ENCODE peak calls at places on chromosomes 4 and X, in seven cellular contexts. One of them, this sample, is unnamed.

GRCh38 chr4:54017308-54017707 is 47.1 kb downstream of the CHIC2 start:
- DNase-seq in K562: no peak
- DNase-seq in Peyer's patch: no peak
- DNase-seq in A549: no peak
- DNase-seq in heart left ventricle: no peak
- DNase-seq in uterus: no peak
- DNase-seq in IMR-90: no peak
- DNase-seq in this sample: no peak

GRCh38 chr4:139849219-139849618 is 183.6 kb downstream of the MGST2 start:
- DNase-seq in Peyer's patch: no peak
- DNase-seq in uterus: no peak
- DNase-seq in heart left ventricle: no peak
- DNase-seq in IMR-90: no peak
- DNase-seq in A549: no peak
- DNase-seq in K562: no peak
- DNase-seq in this sample: no peak

GRCh38 chr4:54118850-54119589 is 19.1 kb downstream of the GSX2 start:
- DNase-seq in Peyer's patch: no peak
- DNase-seq in IMR-90: peak; percentile 32
- DNase-seq in uterus: no peak
- DNase-seq in K562: no peak
- DNase-seq in heart left ventricle: no peak
- DNase-seq in A549: no peak
- DNase-seq in this sample: no peak

GRCh38 chrX:14616876-14617275 is 87.5 kb downstream of the GLRA2 start:
- DNase-seq in IMR-90: peak; percentile 38
- DNase-seq in uterus: no peak
- DNase-seq in Peyer's patch: no peak
- DNase-seq in heart left ventricle: no peak
- DNase-seq in A549: no peak
- DNase-seq in K562: no peak
- DNase-seq in this sample: no peak

GRCh38 chr4:15434086-15434485 is 6.3 kb downstream of the C1QTNF7 start:
- DNase-seq in IMR-90: no peak
- DNase-seq in heart left ventricle: no peak
- DNase-seq in Peyer's patch: no peak
- DNase-seq in K562: no peak
- DNase-seq in A549: no peak
- DNase-seq in uterus: no peak
- DNase-seq in this sample: no peak

GRCh38 chr4:75892508-75892907 is 9.7 kb downstream of the PPEF2 start:
- DNase-seq in uterus: no peak
- DNase-seq in K562: peak; percentile 21
- DNase-seq in A549: peak; percentile 5
- DNase-seq in Peyer's patch: no peak
- DNase-seq in IMR-90: no peak
- DNase-seq in heart left ventricle: no peak
- DNase-seq in this sample: no peak

GRCh38 chrX:44918722-44919121 is 45.7 kb downstream of the KDM6A start:
- DNase-seq in A549: no peak
- DNase-seq in heart left ventricle: no peak
- DNase-seq in K562: no peak
- DNase-seq in IMR-90: no peak
- DNase-seq in uterus: no peak
- DNase-seq in Peyer's patch: no peak
- DNase-seq in this sample: no peak

GRCh38 chr4:16055937-16056336 is 27.9 kb downstream of the PROM1 start:
- DNase-seq in K562: no peak
- DNase-seq in Peyer's patch: no peak
- DNase-seq in IMR-90: no peak
- DNase-seq in uterus: no peak
- DNase-seq in A549: no peak
- DNase-seq in heart left ventricle: no peak
- DNase-seq in this sample: no peak

GRCh38 chr4:124610214-124610613 is 102.3 kb downstream of the ANKRD50 start:
- DNase-seq in IMR-90: no peak
- DNase-seq in Peyer's patch: no peak
- DNase-seq in uterus: no peak
- DNase-seq in heart left ventricle: no peak
- DNase-seq in A549: no peak
- DNase-seq in K562: no peak
- DNase-seq in this sample: no peak

DNA sequence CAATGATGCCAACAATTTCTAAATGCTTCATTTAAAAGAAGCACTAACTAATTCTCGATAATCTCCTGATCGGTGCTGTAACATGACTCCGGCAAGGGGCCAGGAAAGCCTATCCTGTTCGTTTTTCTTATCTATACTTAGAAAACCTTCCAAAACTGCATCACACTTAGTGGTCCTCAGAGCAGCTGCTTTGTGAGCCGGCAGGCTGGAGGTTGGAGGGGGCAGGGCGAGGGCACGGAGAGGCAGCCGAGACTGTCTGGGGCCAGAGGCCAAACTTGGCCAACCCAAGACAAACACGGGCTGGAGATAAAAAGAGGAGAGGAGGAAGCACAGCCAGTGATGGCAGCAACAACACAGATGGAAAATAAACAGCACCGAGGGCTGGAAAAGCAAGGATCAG is 455.7 kb downstream of the BCOR start:
- DNase-seq in uterus: no peak
- DNase-seq in heart left ventricle: no peak
- DNase-seq in IMR-90: no peak
- DNase-seq in K562: no peak
- DNase-seq in Peyer's patch: no peak
- DNase-seq in A549: no peak
- DNase-seq in this sample: peak; percentile 75
- H3K27ac ChIP-seq in uterus: no peak overlapping the region
- H3K27ac ChIP-seq in heart left ventricle: no peak overlapping the region
- H3K27ac ChIP-seq in IMR-90: no peak overlapping the region
- H3K27ac ChIP-seq in K562: no peak overlapping the region
- H3K27ac ChIP-seq in Peyer's patch: no peak overlapping the region
- H3K27ac ChIP-seq in A549: no peak overlapping the region
- H3K27ac ChIP-seq in this sample: no peak overlapping the region

GRCh38 chr4:8368998-8369397 is 71.5 kb downstream of the ACOX3 start:
- DNase-seq in A549: no peak
- DNase-seq in uterus: no peak
- DNase-seq in K562: no peak
- DNase-seq in Peyer's patch: no peak
- DNase-seq in heart left ventricle: no peak
- DNase-seq in IMR-90: no peak
- DNase-seq in this sample: no peak

GRCh38 chr4:8365951-8366350 is 74.6 kb downstream of the ACOX3 start:
- DNase-seq in IMR-90: no peak
- DNase-seq in A549: no peak
- DNase-seq in K562: no peak
- DNase-seq in uterus: no peak
- DNase-seq in heart left ventricle: no peak
- DNase-seq in Peyer's patch: no peak
- DNase-seq in this sample: no peak

GRCh38 chr4:8366601-8367000 is 73.9 kb downstream of the ACOX3 start:
- DNase-seq in A549: no peak
- DNase-seq in uterus: no peak
- DNase-seq in heart left ventricle: no peak
- DNase-seq in IMR-90: no peak
- DNase-seq in Peyer's patch: no peak
- DNase-seq in K562: no peak
- DNase-seq in this sample: no peak

GRCh38 chr4:8369426-8370105 is 71.0 kb downstream of the ACOX3 start:
- DNase-seq in IMR-90: no peak
- DNase-seq in K562: no peak
- DNase-seq in uterus: no peak
- DNase-seq in A549: no peak
- DNase-seq in heart left ventricle: no peak
- DNase-seq in Peyer's patch: no peak
- DNase-seq in this sample: no peak

GRCh38 chr4:8368061-8368481 is 72.5 kb downstream of the ACOX3 start:
- DNase-seq in heart left ventricle: no peak
- DNase-seq in IMR-90: no peak
- DNase-seq in A549: no peak
- DNase-seq in K562: no peak
- DNase-seq in uterus: no peak
- DNase-seq in Peyer's patch: no peak
- DNase-seq in this sample: no peak
- TF ChIP-seq POLR2A in heart left ventricle: no peak
- TF ChIP-seq POLR2A in IMR-90: no peak
- TF ChIP-seq POLR2A in A549: no peak
- TF ChIP-seq POLR2A in K562: no peak
- TF ChIP-seq POLR2A in uterus: no peak
- TF ChIP-seq POLR2A in Peyer's patch: no peak
- TF ChIP-seq POLR2A in this sample: no peak

DNA sequence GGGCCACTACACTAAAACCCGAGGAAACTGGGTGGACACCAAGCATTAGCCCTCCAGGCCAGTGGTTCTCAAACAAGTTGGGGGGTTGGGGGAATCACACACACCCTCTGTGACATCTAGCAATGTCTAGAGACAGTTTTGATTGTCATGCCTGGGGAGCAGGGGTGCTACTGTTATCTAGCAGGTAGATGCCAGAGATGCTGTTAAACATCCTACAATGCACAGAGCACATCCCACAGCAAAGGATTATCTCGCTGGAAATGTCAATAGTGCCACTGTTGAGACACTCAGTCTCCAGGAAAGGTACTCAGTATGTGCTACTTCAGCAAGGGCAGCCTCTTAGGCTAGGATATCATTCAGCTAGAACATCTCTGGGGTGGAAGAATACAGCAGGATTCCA is 1.3 kb downstream of the SMC1A start:
- DNase-seq in K562: no peak
- DNase-seq in heart left ventricle: no peak
- DNase-seq in Peyer's patch: no peak
- DNase-seq in IMR-90: no peak
- DNase-seq in uterus: no peak
- DNase-seq in A549: no peak
- DNase-seq in this sample: no peak
- H3K27ac ChIP-seq in K562: peak overlapping the region; percentile 100
- H3K27ac ChIP-seq in heart left ventricle: no peak overlapping the region
- H3K27ac ChIP-seq in Peyer's patch: no peak overlapping the region
- H3K27ac ChIP-seq in IMR-90: no peak overlapping the region
- H3K27ac ChIP-seq in uterus: peak overlapping the region; percentile 89
- H3K27ac ChIP-seq in A549: no peak overlapping the region
- H3K27ac ChIP-seq in this sample: no peak overlapping the region

GRCh38 chr4:112511294-112512118 is 4.5 kb downstream of the NEUROG2 start:
- DNase-seq in uterus: no peak
- DNase-seq in A549: no peak
- DNase-seq in IMR-90: no peak
- DNase-seq in K562: no peak
- DNase-seq in Peyer's patch: no peak
- DNase-seq in heart left ventricle: no peak
- DNase-seq in this sample: no peak
- TF ChIP-seq POLR2A in uterus: no peak
- TF ChIP-seq POLR2A in A549: no peak
- TF ChIP-seq POLR2A in IMR-90: no peak
- TF ChIP-seq POLR2A in K562: no peak
- TF ChIP-seq POLR2A in Peyer's patch: no peak
- TF ChIP-seq POLR2A in heart left ventricle: no peak
- TF ChIP-seq POLR2A in this sample: no peak

GRCh38 chr4:175999944-176000343 is 65.7 kb upstream of the WDR17 start:
- DNase-seq in K562: no peak
- DNase-seq in Peyer's patch: no peak
- DNase-seq in heart left ventricle: no peak
- DNase-seq in uterus: no peak
- DNase-seq in A549: no peak
- DNase-seq in IMR-90: no peak
- DNase-seq in this sample: no peak
- H3K27ac ChIP-seq in K562: no peak overlapping the region
- H3K27ac ChIP-seq in Peyer's patch: no peak overlapping the region
- H3K27ac ChIP-seq in heart left ventricle: no peak overlapping the region
- H3K27ac ChIP-seq in uterus: no peak overlapping the region
- H3K27ac ChIP-seq in A549: no peak overlapping the region
- H3K27ac ChIP-seq in IMR-90: no peak overlapping the region
- H3K27ac ChIP-seq in this sample: no peak overlapping the region

GRCh38 chr4:39044364-39044946 is 12.2 kb upstream of the TMEM156 start:
- DNase-seq in IMR-90: peak; percentile 93
- DNase-seq in A549: peak; percentile 95
- DNase-seq in heart left ventricle: peak; percentile 96
- DNase-seq in Peyer's patch: peak; percentile 98
- DNase-seq in K562: peak; percentile 93
- DNase-seq in uterus: peak; percentile 95
- DNase-seq in this sample: peak; percentile 97
- TF ChIP-seq POLR2A in IMR-90: peak; percentile 48
- TF ChIP-seq POLR2A in A549: no peak
- TF ChIP-seq POLR2A in heart left ventricle: peak; percentile 21
- TF ChIP-seq POLR2A in Peyer's patch: no peak
- TF ChIP-seq POLR2A in K562: peak; percentile 49
- TF ChIP-seq POLR2A in uterus: peak; percentile 37
- TF ChIP-seq POLR2A in this sample: peak; percentile 67

GRCh38 chr4:151284534-151285245 is 7.7 kb downstream of the PRSS48 start:
- DNase-seq in IMR-90: no peak
- DNase-seq in heart left ventricle: no peak
- DNase-seq in A549: no peak
- DNase-seq in uterus: no peak
- DNase-seq in K562: no peak
- DNase-seq in Peyer's patch: no peak
- DNase-seq in this sample: no peak
- H3K27ac ChIP-seq in IMR-90: no peak overlapping the region
- H3K27ac ChIP-seq in heart left ventricle: peak overlapping the region; percentile 61
- H3K27ac ChIP-seq in A549: no peak overlapping the region
- H3K27ac ChIP-seq in uterus: no peak overlapping the region
- H3K27ac ChIP-seq in K562: no peak overlapping the region
- H3K27ac ChIP-seq in Peyer's patch: no peak overlapping the region
- H3K27ac ChIP-seq in this sample: no peak overlapping the region

GRCh38 chrX:151974336-151975227 is at the start of gene GABRE:
- DNase-seq in uterus: peak; percentile 65
- DNase-seq in A549: peak; percentile 52
- DNase-seq in K562: peak; percentile 87
- DNase-seq in heart left ventricle: peak; percentile 63
- DNase-seq in IMR-90: no peak
- DNase-seq in Peyer's patch: no peak
- DNase-seq in this sample: no peak
- TF ChIP-seq POLR2A in uterus: peak; percentile 46
- TF ChIP-seq POLR2A in A549: peak; percentile 95
- TF ChIP-seq POLR2A in K562: peak; percentile 90
- TF ChIP-seq POLR2A in heart left ventricle: peak; percentile 89
- TF ChIP-seq POLR2A in IMR-90: no peak
- TF ChIP-seq POLR2A in Peyer's patch: peak; percentile 74
- TF ChIP-seq POLR2A in this sample: peak; percentile 71

DNA sequence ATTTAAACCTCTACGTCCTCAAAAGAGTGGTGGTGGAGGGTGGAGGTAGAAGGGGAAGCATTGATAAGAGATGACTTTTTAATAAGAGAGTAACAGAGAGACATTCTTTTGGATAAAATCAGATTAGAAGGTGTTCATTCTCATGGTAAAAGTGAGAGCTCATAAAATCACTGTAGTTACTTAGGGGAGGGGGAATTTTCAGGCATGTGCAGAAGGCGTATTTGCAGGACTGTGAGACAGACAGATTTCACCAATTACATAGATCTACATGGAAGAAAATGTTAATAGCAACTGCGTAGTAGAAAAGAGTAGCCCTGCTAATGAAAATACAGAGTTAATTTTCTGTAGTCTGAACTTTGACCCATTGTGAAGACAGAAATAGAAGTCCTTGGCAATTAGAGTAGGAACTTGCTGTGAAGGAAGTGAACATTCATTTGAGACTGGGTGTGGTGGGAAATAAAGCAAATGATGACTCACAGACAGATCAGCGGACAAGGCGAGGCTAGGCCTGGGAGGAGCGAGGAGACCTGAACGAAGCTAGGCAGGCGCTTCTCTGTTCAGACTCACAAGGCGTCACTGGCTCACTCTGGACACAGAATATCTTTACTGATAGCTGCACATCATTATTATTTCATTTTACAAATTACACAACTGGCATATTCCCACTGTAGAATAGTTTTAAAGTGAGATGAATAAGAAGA is 57.2 kb upstream of the FAM9C start:
- DNase-seq in uterus: peak; percentile 82
- DNase-seq in K562: peak; percentile 73
- DNase-seq in A549: peak; percentile 96
- DNase-seq in heart left ventricle: peak; percentile 67
- DNase-seq in Peyer's patch: peak; percentile 42
- DNase-seq in IMR-90: peak; percentile 86
- DNase-seq in this sample: no peak
- H3K27ac ChIP-seq in uterus: peak overlapping the region; percentile 75
- H3K27ac ChIP-seq in K562: peak overlapping the region; percentile 38
- H3K27ac ChIP-seq in A549: peak overlapping the region; percentile 82
- H3K27ac ChIP-seq in heart left ventricle: peak overlapping the region; percentile 64
- H3K27ac ChIP-seq in Peyer's patch: peak overlapping the region; percentile 81
- H3K27ac ChIP-seq in IMR-90: no peak overlapping the region
- H3K27ac ChIP-seq in this sample: no peak overlapping the region